ENCODE peak calls at places on chromosomes 11 and 22, in ten cellular contexts. I is suprapubic skin, T is prostate gland, V is endothelial cell of umbilical vein, J is transverse colon, D is SK-N-SH, M is stomach, X is upper lobe of left lung, B is spleen, K is H1. W is an unnamed sample. For H3K9me3, the result is how much of the 10 kb centered on the place peaks cover.

GRCh38 chr11:111351374-111352081 is 27.5 kb downstream of the POU2AF1 start:
- DNase-seq in D (no peak), B (no peak), M (no peak), X (no peak), I (no peak), K (no peak), T (no peak), J (no peak), V (no peak), W (no peak)

GRCh38 chr11:1766719-1767398 is 3.1 kb upstream of the CTSD start:
- DNase-seq in K (no peak), X (peak), T (no peak), D (no peak), J (no peak), I (peak), M (no peak), B (peak), V (no peak), W (peak)

GRCh38 chr11:76237914-76238313 is 31.6 kb upstream of the WNT11 start:
- DNase-seq in D (peak), V (peak), X (no peak), K (no peak), M (no peak), J (no peak), B (no peak), T (no peak), I (no peak), W (no peak)

GRCh38 chr22:37270928-37271650 is 11.2 kb upstream of the CYTH4 start:
- DNase-seq in K (no peak), X (peak), T (no peak), M (no peak), J (no peak), B (peak), D (no peak), I (no peak), V (peak), W (no peak)

GRCh38 chr11:76524461-76524860 is 79.6 kb downstream of the EMSY start:
- DNase-seq in K (no peak), M (no peak), B (no peak), J (no peak), X (no peak), T (no peak), I (no peak), D (no peak), V (no peak), W (no peak)

GRCh38 chr11:7019500-7020182 is 505 bp downstream of the ZNF214 start:
- DNase-seq in V (no peak), K (peak), I (peak), D (no peak), X (peak), J (peak), B (no peak), M (no peak), T (peak), W (peak)

GRCh38 chr22:23534201-23534850 is 45.8 kb downstream of the IGLL1 start:
- DNase-seq in T (no peak), I (peak), D (peak), K (no peak), J (no peak), B (peak), X (no peak), V (no peak), M (no peak), W (peak)

GRCh38 chr11:11297578-11297977 is 55.5 kb downstream of the CSNK2A3 start:
- DNase-seq in T (no peak), M (no peak), V (no peak), D (no peak), B (no peak), K (no peak), J (no peak), X (no peak), I (no peak), W (no peak)

GRCh38 chr11:66853242-66854229 is 3.3 kb upstream of the LRFN4 start:
- DNase-seq in V (no peak), T (no peak), B (peak), I (no peak), D (no peak), J (peak), K (no peak), X (no peak), M (no peak), W (peak)

GRCh38 chr11:118918686-118919280 is 6.9 kb downstream of the BCL9L start:
- DNase-seq in T (no peak), V (no peak), M (no peak), B (no peak), I (no peak), J (peak), D (no peak), X (no peak), K (peak), W (peak)

GRCh38 chr11:112300094-112300786 is 39.6 kb upstream of the PLET1 start:
- DNase-seq in J (no peak), X (no peak), D (no peak), I (no peak), V (no peak), B (no peak), M (no peak), T (no peak), K (no peak), W (no peak)

GRCh38 chr11:70525006-70525405 is 126.7 kb downstream of the CTTN start:
- DNase-seq in M (no peak), B (peak), T (peak), X (no peak), I (no peak), D (peak), V (no peak), K (no peak), J (no peak), W (no peak)

GRCh38 chr11:114059984-114060401 is 482 bp downstream of the ZBTB16 start:
- DNase-seq in V (no peak), B (no peak), M (peak), I (no peak), J (peak), X (no peak), D (no peak), K (peak), T (no peak), W (peak)

GRCh38 chr11:102047305-102047924 is at the start of gene CFAP300:
- DNase-seq in K (peak), B (peak), M (peak), V (peak), T (peak), J (peak), X (peak), D (peak), I (peak), W (peak)

GRCh38 chr22:23781533-23781932 is 5.2 kb upstream of the SMARCB1 start:
- DNase-seq in K (no peak), T (no peak), V (no peak), X (no peak), D (no peak), B (no peak), J (no peak), I (peak), M (no peak), W (no peak)

GRCh38 chr11:105344938-105345337 is 205.4 kb upstream of the CARD18 start:
- DNase-seq in D (no peak), V (peak), M (no peak), J (no peak), X (no peak), K (no peak), T (no peak), B (no peak), I (no peak), W (no peak)

GRCh38 chr22:19419464-19420178 is 11.9 kb downstream of the HIRA start:
- DNase-seq in V (no peak), X (no peak), D (no peak), M (no peak), B (no peak), T (no peak), K (no peak), I (no peak), J (peak), W (no peak)

GRCh38 chr11:83097671-83098070 is 26.0 kb upstream of the RAB30 start:
- DNase-seq in T (no peak), B (no peak), D (no peak), M (no peak), I (no peak), K (no peak), J (no peak), X (no peak), V (no peak), W (no peak)

GRCh38 chr11:65434057-65434666 is 11.6 kb downstream of the NEAT1 start:
- DNase-seq in V (peak), I (no peak), J (peak), B (no peak), T (peak), M (no peak), D (no peak), K (no peak), X (peak), W (peak)

GRCh38 chr11:126158054-126158791 is 53.2 kb downstream of the RPUSD4 start:
- DNase-seq in M (no peak), B (peak), K (no peak), X (no peak), D (no peak), V (no peak), T (no peak), I (no peak), J (no peak), W (no peak)

GRCh38 chr11:23540101-23540561 is 679.9 kb upstream of the CCDC179 start:
- DNase-seq in V (peak), D (peak), K (peak), B (no peak), J (no peak), T (no peak), M (no peak), X (no peak), I (no peak), W (peak)

DNA sequence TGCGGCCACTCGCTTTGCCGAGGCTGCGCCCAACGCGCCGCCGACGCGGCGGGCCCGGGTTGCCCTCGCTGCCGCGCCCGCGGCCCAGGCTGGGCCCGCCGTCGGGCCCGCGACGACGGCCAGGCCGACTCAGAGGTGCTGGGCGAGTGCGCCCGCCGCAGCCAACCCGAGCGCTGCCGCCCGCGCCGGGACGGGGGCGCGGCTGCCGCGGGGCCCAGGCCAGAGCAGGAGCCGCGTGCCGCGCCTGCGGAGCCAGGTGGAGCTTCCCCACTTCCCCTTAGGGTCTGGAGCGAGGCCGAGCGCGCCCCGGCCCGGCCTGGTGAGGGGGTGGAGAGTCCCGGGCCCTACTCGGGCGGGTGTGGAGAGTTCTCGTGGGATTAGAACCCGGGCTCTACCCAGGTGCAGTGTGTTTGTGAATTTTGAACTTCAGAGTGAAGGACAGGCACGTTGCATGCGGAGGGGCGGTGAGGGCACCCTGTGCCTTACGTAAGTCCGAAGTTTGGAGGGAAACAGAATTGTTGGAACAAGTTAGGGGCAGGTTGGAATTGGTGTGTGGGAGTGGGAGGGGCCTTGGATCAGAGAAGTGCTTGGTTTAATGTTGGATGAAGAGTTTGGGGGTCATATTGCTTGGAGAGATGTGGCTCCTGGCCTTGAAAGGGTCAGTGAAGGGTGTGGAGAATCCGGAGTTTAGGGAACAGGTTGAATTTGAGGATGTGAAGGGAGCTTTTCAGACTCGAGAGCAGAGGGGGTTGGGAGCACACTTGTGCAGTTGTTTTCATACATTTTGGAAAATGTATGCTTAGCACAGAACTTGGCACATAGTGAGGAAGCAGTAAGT is 697 bp downstream of the RNF169 start:
- DNase-seq in B (peak), X (peak), M (peak), V (peak), T (peak), D (peak), K (peak), I (peak), J (peak), W (no peak)
- TF ChIP-seq POLR2AphosphoS5 in B (no peak), X (no peak), M (no peak), V (no peak), T (no peak), D (no peak), K (no peak), I (peak), J (no peak), W (no peak)

GRCh38 chr11:17734418-17734911 is at the start of gene KCNC1:
- DNase-seq in D (peak), J (no peak), I (peak), B (peak), M (no peak), K (peak), T (no peak), V (peak), X (no peak), W (peak)
- H3K4me3 ChIP-seq in D (peak), J (peak), I (peak), B (peak), M (peak), K (peak), T (peak), V (peak), X (peak), W (peak)

GRCh38 chr22:11307996-11308395 is 4220.0 kb upstream of the OR11H1 start:
- DNase-seq in V (no peak), K (no peak), D (no peak), I (no peak), J (no peak), T (no peak), X (no peak), B (no peak), M (no peak), W (no peak)
- H3K9me3 ChIP-seq in V (under half), K (half or more), D (under half), I (half or more), J (under half), T (under half), X (under half), B (half or more), M (half or more), W (under half)

DNA sequence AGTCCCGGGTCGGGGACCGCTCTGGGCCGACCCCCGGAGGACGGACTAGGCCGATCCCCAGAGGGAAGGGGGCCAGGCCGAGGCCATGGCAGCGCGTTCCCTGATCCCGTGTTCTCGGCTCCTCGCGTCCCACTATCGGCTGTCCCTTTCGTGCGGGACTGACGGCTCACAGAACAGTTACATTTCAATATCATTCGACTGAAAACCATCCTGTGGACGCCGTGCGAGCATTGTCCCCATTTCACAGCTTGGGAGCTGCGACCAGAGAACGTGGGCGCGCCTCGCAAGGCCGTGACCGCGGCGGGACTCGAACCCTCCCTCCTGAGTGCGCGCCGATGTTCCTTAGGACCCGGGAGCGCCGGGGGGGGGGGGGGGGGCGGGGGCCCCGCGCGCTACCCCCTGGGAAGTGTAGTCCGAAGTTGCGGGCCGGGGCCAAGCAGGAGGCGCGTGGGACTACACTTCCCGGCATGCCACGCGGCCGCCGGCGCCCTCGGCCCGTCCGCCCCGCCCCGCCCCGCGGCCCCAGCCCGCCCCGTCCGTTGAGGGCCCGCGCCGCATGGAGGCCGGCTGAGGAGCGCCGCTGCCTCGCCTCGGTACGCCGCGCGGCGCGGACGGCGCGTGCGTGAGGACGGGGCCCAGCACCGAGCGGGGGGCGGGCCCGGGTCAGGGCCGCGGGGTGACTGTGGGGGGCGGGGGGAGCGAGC is at the start of gene TRABD:
- DNase-seq in I (peak), X (peak), B (peak), V (peak), K (peak), T (peak), J (peak), M (peak), D (peak), W (peak)
- TF ChIP-seq POLR2AphosphoS5 in I (peak), X (peak), B (peak), V (no peak), K (no peak), T (no peak), J (no peak), M (no peak), D (no peak), W (no peak)

GRCh38 chr11:62508336-62509058 is 38.1 kb downstream of the AHNAK start:
- DNase-seq in B (peak), D (peak), V (peak), M (peak), K (peak), T (peak), I (peak), X (peak), J (peak), W (peak)
- H3K4me3 ChIP-seq in B (no peak), D (no peak), V (no peak), M (peak), K (peak), T (no peak), I (peak), X (peak), J (peak), W (no peak)

W was measured in sigmoid colon.